ENCODE peak calls at places on chromosomes 12 and 14, in four cellular contexts. I is WTC11, B is GM12878, A is K562. R is an unnamed sample.

GRCh38 chr12:102095677-102096263 is 24.1 kb downstream of the NUP37 start:
- DNase-seq in I (no peak), B (peak), A (peak), R (peak)

GRCh38 chr14:21985081-21985480 is 311.5 kb upstream of the OR4E1 start:
- DNase-seq in I (no peak), B (no peak), A (no peak), R (no peak)

GRCh38 chr14:26820101-26820500 is 222.3 kb upstream of the NOVA1 start:
- DNase-seq in I (no peak), B (no peak), A (no peak), R (no peak)

GRCh38 chr12:87302126-87302732 is 727.0 kb downstream of the C12orf50 start:
- DNase-seq in I (no peak), B (no peak), A (no peak), R (no peak)

GRCh38 chr14:34338056-34338455 is 124.0 kb downstream of the SPTSSA start:
- DNase-seq in I (no peak), B (no peak), A (no peak), R (no peak)

GRCh38 chr12:63075376-63076000 is 75.5 kb downstream of the AVPR1A start:
- DNase-seq in I (no peak), B (no peak), A (no peak), R (no peak)

GRCh38 chr14:69999246-69999645 is 120.0 kb downstream of the SMOC1 start:
- DNase-seq in I (no peak), B (no peak), A (no peak), R (no peak)

GRCh38 chr14:101364503-101365328 is 196.6 kb upstream of the DIO3 start:
- DNase-seq in I (no peak), B (no peak), A (no peak), R (no peak)

GRCh38 chr14:28742171-28742846 is 24.3 kb upstream of the FOXG1 start:
- DNase-seq in I (no peak), B (no peak), A (no peak), R (no peak)

GRCh38 chr14:58898655-58899316 is 261.0 kb downstream of the DACT1 start:
- DNase-seq in I (no peak), B (no peak), A (no peak), R (no peak)
- TF ChIP-seq ETV6 in I (no peak), B (no peak), A (no peak), R (no peak)

GRCh38 chr12:27732281-27732680 is 21.6 kb downstream of the MRPS35 start:
- DNase-seq in I (peak), B (no peak), A (peak), R (peak)

GRCh38 chr12:27730097-27730588 is 19.5 kb downstream of the MRPS35 start:
- DNase-seq in I (no peak), B (no peak), A (no peak), R (no peak)

GRCh38 chr12:27733791-27734190 is 23.2 kb downstream of the MRPS35 start:
- DNase-seq in I (no peak), B (no peak), A (no peak), R (no peak)

GRCh38 chr12:27733052-27733656 is 22.5 kb downstream of the MRPS35 start:
- DNase-seq in I (no peak), B (no peak), A (peak), R (peak)
- TF ChIP-seq ETV6 in I (no peak), B (no peak), A (no peak), R (no peak)

DNA sequence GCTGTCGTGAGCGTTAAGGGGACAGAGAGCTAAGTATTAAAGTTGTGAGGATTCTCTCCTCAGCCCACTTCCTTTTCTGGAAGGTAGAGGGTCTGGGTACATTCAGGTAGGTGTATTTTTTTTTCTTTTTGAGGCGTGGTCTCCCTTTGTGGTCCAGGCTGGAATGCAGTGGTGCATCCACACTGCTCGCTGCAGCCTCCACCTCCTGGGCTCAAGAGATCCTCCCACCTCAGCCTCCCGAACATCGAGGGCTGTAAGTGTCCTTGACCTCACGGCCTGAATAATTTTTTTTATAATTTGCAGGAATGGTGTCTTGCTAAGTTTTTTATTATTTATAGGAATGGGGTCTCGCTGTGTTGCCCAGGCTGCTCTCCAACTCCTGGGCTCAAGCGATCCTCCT is 1.4 kb downstream of the PUS1 start:
- DNase-seq in I (no peak), B (no peak), A (no peak), R (no peak)
- TF ChIP-seq ETV6 in I (no peak), B (no peak), A (no peak), R (no peak)

DNA sequence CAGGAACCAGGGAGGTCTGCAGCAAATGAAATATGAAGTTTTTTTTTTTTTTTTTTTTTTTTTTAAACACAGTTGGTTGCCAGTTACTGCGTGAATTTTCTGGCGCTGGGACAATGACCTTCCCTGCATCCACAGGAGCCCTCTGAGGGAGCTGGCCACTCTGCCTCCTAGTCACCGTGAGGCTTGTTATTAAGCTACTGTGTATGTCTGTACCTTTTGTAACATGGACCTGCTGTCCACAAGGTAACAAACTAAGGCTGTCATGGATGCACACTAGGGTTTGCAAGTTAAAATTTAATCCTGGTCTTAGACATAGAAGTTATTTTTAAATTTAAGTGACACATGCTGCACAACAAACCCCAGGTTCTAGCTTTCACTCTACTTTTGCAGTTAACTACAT is 211.0 kb downstream of the SSPN start:
- DNase-seq in I (no peak), B (no peak), A (no peak), R (no peak)
- TF ChIP-seq ETV6 in I (no peak), B (no peak), A (no peak), R (no peak)

GRCh38 chr14:35730871-35731270 is 78.2 kb downstream of the RALGAPA1 start:
- DNase-seq in I (no peak), B (no peak), A (no peak), R (no peak)
- TF ChIP-seq ETV6 in I (no peak), B (no peak), A (no peak), R (no peak)

DNA sequence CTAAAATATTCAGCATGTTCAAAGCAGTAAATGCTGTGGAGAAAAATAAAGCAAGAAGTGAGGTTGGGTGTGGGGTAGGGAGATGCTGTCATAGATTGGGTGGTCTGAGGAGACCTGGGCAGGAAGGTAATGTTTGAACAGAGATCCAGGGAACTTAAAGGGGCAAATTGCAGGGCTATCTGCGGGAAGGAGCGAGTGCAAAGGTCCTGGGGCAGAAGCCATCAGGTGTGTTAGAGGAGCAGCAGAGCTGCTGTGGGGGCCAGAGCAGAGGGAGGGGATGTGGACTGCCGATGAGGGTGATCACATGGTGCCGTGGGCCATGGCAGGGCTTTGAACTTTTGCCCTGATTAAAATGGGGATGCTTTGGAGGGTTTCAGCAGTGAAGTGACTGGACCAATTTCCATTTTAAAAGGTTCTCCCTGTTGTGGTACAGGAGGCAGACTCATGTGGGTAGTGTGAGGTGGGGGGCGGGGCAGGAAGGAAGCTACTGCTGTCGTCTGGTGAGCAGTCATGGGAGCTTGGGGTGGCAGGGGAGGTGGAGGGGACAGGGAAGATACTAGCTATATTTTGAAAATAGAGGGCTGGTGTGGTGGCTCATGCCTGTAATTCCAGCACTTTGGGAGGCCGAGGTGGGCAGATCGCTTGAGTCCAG is 145.0 kb downstream of the AACS start:
- DNase-seq in I (no peak), B (no peak), A (no peak), R (no peak)
- TF ChIP-seq ETV6 in I (no peak), B (no peak), A (no peak), R (no peak)

GRCh38 chr12:69515394-69515793 is 45.2 kb downstream of the FRS2 start:
- DNase-seq in I (no peak), B (no peak), A (no peak), R (no peak)

GRCh38 chr12:69514111-69514510 is 43.9 kb downstream of the FRS2 start:
- DNase-seq in I (no peak), B (no peak), A (no peak), R (no peak)

GRCh38 chr12:69514845-69515244 is 44.7 kb downstream of the FRS2 start:
- DNase-seq in I (no peak), B (no peak), A (no peak), R (no peak)

GRCh38 chr12:69519871-69520270 is 49.7 kb downstream of the FRS2 start:
- DNase-seq in I (no peak), B (no peak), A (no peak), R (no peak)

DNA sequence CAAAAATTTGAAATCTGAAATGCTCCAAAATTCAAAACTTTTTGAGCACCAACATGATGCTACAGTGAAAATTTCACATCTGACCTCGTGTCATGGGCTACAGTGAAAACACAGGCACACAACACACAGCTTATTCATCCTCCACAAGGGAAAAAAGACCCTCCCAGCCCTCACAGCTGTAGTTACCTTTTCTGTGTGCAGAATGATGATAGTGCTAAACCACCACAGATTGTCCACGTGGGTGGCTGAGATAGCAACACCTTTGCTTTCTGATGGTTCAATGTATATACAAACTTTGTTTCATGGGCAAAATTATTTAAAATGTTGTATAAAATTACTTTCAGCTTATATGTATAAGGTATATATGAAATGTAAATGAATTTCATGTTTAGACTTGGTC is 46.8 kb downstream of the FRS2 start:
- DNase-seq in I (no peak), B (no peak), A (peak), R (no peak)
- TF ChIP-seq ETV6 in I (no peak), B (no peak), A (no peak), R (no peak)

GRCh38 chr12:11981174-11981733 is 89.5 kb upstream of the BCL2L14 start:
- DNase-seq in I (no peak), B (peak), A (no peak), R (no peak)
- TF ChIP-seq ETV6 in I (no peak), B (no peak), A (no peak), R (no peak)

DNA sequence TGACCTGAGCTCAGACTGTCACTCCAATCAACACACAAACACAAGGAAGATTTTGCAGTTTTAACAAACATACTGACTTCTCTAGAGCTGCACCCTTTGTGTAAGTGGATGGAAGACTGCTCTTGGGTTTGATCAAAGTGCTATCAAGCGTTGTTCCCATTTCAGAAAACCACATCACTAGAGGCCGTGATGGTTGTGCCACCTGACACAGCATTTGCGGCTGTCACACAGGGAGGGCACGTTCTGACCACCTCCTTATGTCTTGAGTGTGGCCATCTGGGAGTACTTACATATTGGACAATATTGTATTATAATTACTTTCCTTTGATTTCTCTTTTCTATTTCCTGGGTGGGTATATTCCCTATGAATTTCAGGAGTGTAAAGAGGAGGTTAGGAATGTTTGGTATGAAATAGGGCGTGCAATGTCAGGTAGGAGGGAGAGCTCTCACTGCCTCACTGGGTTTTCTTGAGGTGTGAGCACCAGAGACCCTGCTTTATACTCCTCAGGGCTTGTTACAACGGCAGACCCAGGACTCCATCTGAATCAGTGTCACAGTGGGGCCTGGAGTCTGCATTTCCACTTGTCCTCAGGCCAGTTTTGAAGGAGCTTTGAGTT is 74.3 kb downstream of the SYNE3 start:
- DNase-seq in I (no peak), B (no peak), A (no peak), R (no peak)
- TF ChIP-seq ETV6 in I (no peak), B (no peak), A (no peak), R (no peak)

GRCh38 chr12:89225808-89226368 is 126.4 kb downstream of the DUSP6 start:
- DNase-seq in I (no peak), B (no peak), A (no peak), R (no peak)
- TF ChIP-seq ETV6 in I (no peak), B (no peak), A (no peak), R (no peak)

R was measured in HepG2.